ENCODE peak calls at places on chromosome 14, in four cellular contexts. Y is MM.1S, K is GM23248, C is fibroblast of lung. F is an unnamed sample.

GRCh38 chr14:39043352-39043943 is 59.6 kb downstream of the SEC23A start:
- DNase-seq in K (no peak), C (no peak), Y (no peak), F (no peak)

GRCh38 chr14:94677239-94677612 is 65.0 kb downstream of the SERPINA3 start:
- DNase-seq in Y (no peak), K (no peak), C (no peak), F (no peak)

GRCh38 chr14:59918824-59919581 is 941 bp upstream of the LRRC9 start:
- DNase-seq in C (peak; percentile 50), Y (no peak), K (peak; percentile 60), F (peak; percentile 43)

GRCh38 chr14:58430156-58430555 is 2.6 kb downstream of the KIAA0586 start:
- DNase-seq in K (peak; percentile 84), Y (no peak), C (peak; percentile 46), F (no peak)

GRCh38 chr14:90093942-90094595 is 32.3 kb downstream of the KCNK13 start:
- DNase-seq in Y (no peak), K (peak; percentile 65), C (peak; percentile 7), F (no peak)

GRCh38 chr14:81450100-81450531 is 50.0 kb upstream of the STON2 start:
- DNase-seq in K (peak; percentile 36), Y (no peak), C (peak; percentile 38), F (peak; percentile 52)

GRCh38 chr14:70254476-70254961 is 65.8 kb upstream of the SLC8A3 start:
- DNase-seq in K (peak; percentile 35), C (peak; percentile 10), Y (peak; percentile 42), F (peak; percentile 59)

GRCh38 chr14:73191441-73191840 is 45.9 kb upstream of the PAPLN start:
- DNase-seq in Y (no peak), K (no peak), C (no peak), F (no peak)

GRCh38 chr14:65478596-65478995 is 66.1 kb downstream of the FUT8 start:
- DNase-seq in K (peak; percentile 74), C (no peak), Y (no peak), F (no peak)

GRCh38 chr14:73786942-73787759 is 64.5 kb upstream of the PTGR2 start:
- DNase-seq in C (no peak), K (peak; percentile 76), Y (peak; percentile 48), F (peak; percentile 73)

GRCh38 chr14:45051180-45051579 is 32.7 kb upstream of the PRPF39 start:
- DNase-seq in K (peak; percentile 3), Y (no peak), C (no peak), F (no peak)

GRCh38 chr14:80403036-80403435 is 191.7 kb upstream of the DIO2 start:
- DNase-seq in C (no peak), K (no peak), Y (no peak), F (no peak)

GRCh38 chr14:50946234-50946935 is 2.1 kb upstream of the PYGL start:
- DNase-seq in Y (no peak), C (no peak), K (no peak), F (no peak)

GRCh38 chr14:25074112-25074511 is 24.2 kb upstream of the STXBP6 start:
- DNase-seq in C (no peak), K (no peak), Y (no peak), F (no peak)

GRCh38 chr14:31930493-31931225 is 146.4 kb upstream of the ARHGAP5 start:
- DNase-seq in K (peak; percentile 91), Y (no peak), C (peak; percentile 40), F (no peak)

GRCh38 chr14:44662250-44662891 is 155.3 kb upstream of the FSCB start:
- DNase-seq in C (no peak), Y (peak; percentile 10), K (no peak), F (no peak)

GRCh38 chr14:63212776-63213500 is 8.7 kb downstream of the RHOJ start:
- DNase-seq in Y (no peak), C (no peak), K (no peak), F (no peak)

GRCh38 chr14:22489247-22489551 is 99.8 kb downstream of the DAD1 start:
- DNase-seq in K (no peak), C (no peak), Y (no peak), F (no peak)

GRCh38 chr14:29458547-29458946 is 469.1 kb downstream of the PRKD1 start:
- DNase-seq in K (peak; percentile 23), Y (no peak), C (no peak), F (no peak)

GRCh38 chr14:72651715-72652114 is 242.2 kb downstream of the DPF3 start:
- DNase-seq in K (peak; percentile 20), C (no peak), Y (no peak), F (no peak)

GRCh38 chr14:65070710-65071033 is 31.6 kb downstream of the MAX start:
- DNase-seq in C (no peak), Y (peak; percentile 47), K (peak; percentile 31), F (no peak)

GRCh38 chr14:99327050-99327449 is 55.1 kb upstream of the BCL11B start:
- DNase-seq in Y (no peak), K (no peak), C (no peak), F (no peak)

GRCh38 chr14:75811862-75812505 is 150.9 kb downstream of the TTLL5 start:
- DNase-seq in Y (no peak), K (no peak), C (no peak), F (peak; percentile 53)

GRCh38 chr14:50773632-50774541 is 57.1 kb downstream of the NIN start:
- DNase-seq in C (peak; percentile 64), K (peak; percentile 65), Y (no peak), F (peak; percentile 88)

GRCh38 chr14:69951935-69952334 is 72.7 kb downstream of the SMOC1 start:
- DNase-seq in K (no peak), C (no peak), Y (no peak), F (no peak)

GRCh38 chr14:71773900-71774481 is 158.2 kb upstream of the RGS6 start:
- DNase-seq in Y (no peak), C (no peak), K (no peak), F (no peak)

GRCh38 chr14:89638888-89639287 is 221.9 kb upstream of the FOXN3 start:
- DNase-seq in Y (no peak), C (no peak), K (no peak), F (no peak)

GRCh38 chr14:84409435-84409834 is 1120.5 kb upstream of the FLRT2 start:
- DNase-seq in C (no peak), K (no peak), Y (no peak), F (no peak)

GRCh38 chr14:105737504-105738246 is 211.3 kb downstream of the TMEM121 start:
- DNase-seq in C (no peak), K (no peak), Y (no peak), F (no peak)

GRCh38 chr14:73762375-73762822 is 48.2 kb upstream of the PNMA1 start:
- DNase-seq in K (no peak), Y (peak; percentile 59), C (no peak), F (no peak)

GRCh38 chr14:77039285-77040058 is 11.0 kb upstream of the IRF2BPL start:
- DNase-seq in K (peak; percentile 66), C (peak; percentile 74), Y (no peak), F (no peak)

GRCh38 chr14:77040995-77041744 is 12.7 kb upstream of the IRF2BPL start:
- DNase-seq in C (no peak), K (no peak), Y (no peak), F (peak; percentile 54)

GRCh38 chr14:77040059-77040308 is 11.5 kb upstream of the IRF2BPL start:
- DNase-seq in Y (no peak), K (no peak), C (no peak), F (no peak)

GRCh38 chr14:77041837-77042557 is 13.5 kb upstream of the IRF2BPL start:
- DNase-seq in K (peak; percentile 95), C (peak; percentile 95), Y (no peak), F (no peak)

GRCh38 chr14:77040309-77040994 is 11.9 kb upstream of the IRF2BPL start:
- DNase-seq in Y (peak; percentile 88), C (peak; percentile 100), K (peak; percentile 94), F (peak; percentile 90)
- H2AFZ ChIP-seq in Y (peak overlapping the region; percentile 34), C (no peak overlapping the region), K (peak overlapping the region; percentile 50), F (peak overlapping the region; percentile 87)

DNA sequence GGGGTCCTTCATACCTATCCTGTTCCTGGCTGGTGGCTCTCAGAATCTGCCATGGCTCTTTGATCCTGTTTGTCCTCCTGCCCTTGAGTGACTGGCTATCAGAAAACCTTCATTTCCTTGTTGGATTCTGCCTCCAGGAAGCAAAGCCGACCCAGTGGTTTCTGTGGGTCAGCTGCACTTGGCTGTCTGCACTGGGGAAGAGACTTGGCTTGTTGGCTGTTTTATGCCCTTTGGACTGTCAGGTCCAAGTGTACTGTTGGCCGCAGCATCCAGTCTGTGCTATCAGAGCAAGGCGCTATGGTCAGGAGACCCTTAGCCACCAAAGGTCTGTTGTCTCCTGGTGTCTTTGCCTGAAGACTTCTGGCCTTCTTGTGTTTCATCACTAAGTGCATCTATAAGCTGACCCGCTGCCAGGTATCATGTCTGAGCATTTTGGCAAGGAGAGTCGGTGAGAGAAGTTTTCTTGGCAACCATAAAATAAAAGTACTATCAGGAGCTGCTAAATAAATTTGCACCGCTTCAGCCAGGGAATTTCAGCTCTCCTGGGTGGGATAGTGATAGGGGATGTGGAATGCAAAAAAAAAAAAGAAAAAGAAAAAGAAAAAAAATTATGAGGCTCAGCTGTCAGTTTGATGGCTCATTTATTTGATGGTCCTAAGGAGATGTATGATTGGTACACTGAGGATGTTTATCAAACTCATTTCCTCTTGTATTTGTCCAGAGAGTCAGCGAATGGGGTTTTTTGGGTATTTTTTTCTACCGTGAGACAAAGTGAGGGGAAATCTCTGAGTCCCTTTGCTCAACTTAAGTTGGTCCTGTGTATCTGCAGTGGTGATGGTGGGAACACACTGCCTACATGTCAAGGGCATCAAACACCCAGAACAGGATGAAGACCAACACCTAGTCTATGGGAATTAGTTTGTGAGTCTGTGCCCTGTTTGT is 177.2 kb upstream of the HIF1A start:
- DNase-seq in C (no peak), K (no peak), Y (no peak), F (no peak)
- H2AFZ ChIP-seq in C (no peak overlapping the region), K (peak overlapping the region; percentile 71), Y (no peak overlapping the region), F (no peak overlapping the region)

GRCh38 chr14:98223106-98223505 is 1048.9 kb downstream of the BCL11B start:
- DNase-seq in C (no peak), Y (no peak), K (no peak), F (no peak)

GRCh38 chr14:98219638-98220037 is 1052.4 kb downstream of the BCL11B start:
- DNase-seq in Y (no peak), K (no peak), C (no peak), F (no peak)

GRCh38 chr14:98217530-98217929 is 1054.5 kb downstream of the BCL11B start:
- DNase-seq in Y (no peak), K (no peak), C (no peak), F (no peak)

GRCh38 chr14:98218213-98218612 is 1053.8 kb downstream of the BCL11B start:
- DNase-seq in Y (no peak), K (no peak), C (no peak), F (no peak)
- H2AFZ ChIP-seq in Y (no peak overlapping the region), K (no peak overlapping the region), C (no peak overlapping the region), F (no peak overlapping the region)

GRCh38 chr14:102222751-102223150 is 82.2 kb downstream of the MOK start:
- DNase-seq in Y (no peak), C (no peak), K (no peak), F (no peak)

GRCh38 chr14:102222009-102222575 is 82.4 kb downstream of the WDR20 start:
- DNase-seq in K (no peak), Y (no peak), C (no peak), F (no peak)

GRCh38 chr14:102219316-102219715 is 79.6 kb downstream of the WDR20 start:
- DNase-seq in C (no peak), K (no peak), Y (no peak), F (no peak)

GRCh38 chr14:102220031-102220430 is 80.3 kb downstream of the WDR20 start:
- DNase-seq in K (no peak), C (no peak), Y (no peak), F (no peak)

DNA sequence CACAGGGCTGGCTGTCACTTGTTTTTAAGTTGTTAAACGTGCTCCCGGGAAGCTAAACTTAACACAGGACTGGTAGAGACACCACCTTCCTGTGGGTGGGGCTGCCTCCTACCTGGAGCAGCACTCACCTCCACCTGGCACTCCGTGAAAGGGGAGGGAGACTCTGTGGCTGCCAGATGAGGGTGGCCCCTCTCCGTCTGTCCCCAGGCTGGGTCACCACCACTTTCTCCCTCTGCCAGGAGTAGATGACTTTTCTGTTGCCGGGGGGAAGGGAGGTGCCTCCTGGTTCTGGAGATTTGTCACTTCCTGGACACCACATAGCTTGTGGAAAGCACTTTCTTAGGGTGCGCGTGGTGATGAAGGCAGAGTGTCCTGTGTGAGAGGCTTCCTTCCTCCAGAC is 81.3 kb downstream of the WDR20 start:
- DNase-seq in Y (no peak), C (no peak), K (peak; percentile 73), F (peak; percentile 49)
- H2AFZ ChIP-seq in Y (no peak overlapping the region), C (no peak overlapping the region), K (no peak overlapping the region), F (no peak overlapping the region)